ENCODE peak calls at places on chromosomes 5 and 9, in four cellular contexts. One of them, this sample, is unnamed.

GRCh38 chr5:120624021-120624563 is 160.0 kb downstream of the PRR16 start:
- DNase-seq in CD8-positive, alpha-beta T cell: no peak
- DNase-seq in GM12878: no peak
- DNase-seq in GM23248: peak; percentile 58
- DNase-seq in this sample: peak; percentile 51

GRCh38 chr9:82489579-82489915 is 501.0 kb downstream of the SPATA31D1 start:
- DNase-seq in CD8-positive, alpha-beta T cell: no peak
- DNase-seq in GM12878: no peak
- DNase-seq in GM23248: peak; percentile 60
- DNase-seq in this sample: no peak

GRCh38 chr9:124373851-124374250 is 41.4 kb downstream of the PSMB7 start:
- DNase-seq in CD8-positive, alpha-beta T cell: no peak
- DNase-seq in GM12878: no peak
- DNase-seq in GM23248: no peak
- DNase-seq in this sample: no peak

GRCh38 chr9:95833549-95834178 is 41.8 kb upstream of the ERCC6L2 start:
- DNase-seq in CD8-positive, alpha-beta T cell: no peak
- DNase-seq in GM12878: no peak
- DNase-seq in GM23248: no peak
- DNase-seq in this sample: no peak

GRCh38 chr5:173423452-173424117 is 95.4 kb upstream of the STC2 start:
- DNase-seq in CD8-positive, alpha-beta T cell: no peak
- DNase-seq in GM12878: no peak
- DNase-seq in GM23248: no peak
- DNase-seq in this sample: no peak

GRCh38 chr9:69122391-69123141 is 51.5 kb upstream of the TJP2 start:
- DNase-seq in CD8-positive, alpha-beta T cell: no peak
- DNase-seq in GM12878: no peak
- DNase-seq in GM23248: peak; percentile 68
- DNase-seq in this sample: peak; percentile 62

GRCh38 chr5:77642915-77643653 is 4.6 kb upstream of the OTP start:
- DNase-seq in CD8-positive, alpha-beta T cell: no peak
- DNase-seq in GM12878: no peak
- DNase-seq in GM23248: no peak
- DNase-seq in this sample: no peak

GRCh38 chr9:109585841-109586240 is 87.7 kb upstream of the PTPN3 start:
- DNase-seq in CD8-positive, alpha-beta T cell: no peak
- DNase-seq in GM12878: no peak
- DNase-seq in GM23248: no peak
- DNase-seq in this sample: no peak

GRCh38 chr9:19998153-19998552 is 209.3 kb upstream of the SLC24A2 start:
- DNase-seq in CD8-positive, alpha-beta T cell: no peak
- DNase-seq in GM12878: peak; percentile 19
- DNase-seq in GM23248: peak; percentile 28
- DNase-seq in this sample: no peak

GRCh38 chr5:178271726-178272479 is 39.3 kb upstream of the PHYKPL start:
- DNase-seq in CD8-positive, alpha-beta T cell: no peak
- DNase-seq in GM12878: no peak
- DNase-seq in GM23248: no peak
- DNase-seq in this sample: no peak

GRCh38 chr5:91357806-91358205 is 25.3 kb downstream of the ARRDC3 start:
- DNase-seq in CD8-positive, alpha-beta T cell: no peak
- DNase-seq in GM12878: no peak
- DNase-seq in GM23248: no peak
- DNase-seq in this sample: no peak

GRCh38 chr5:91362935-91363334 is 20.2 kb downstream of the ARRDC3 start:
- DNase-seq in CD8-positive, alpha-beta T cell: no peak
- DNase-seq in GM12878: no peak
- DNase-seq in GM23248: no peak
- DNase-seq in this sample: no peak

GRCh38 chr5:91361055-91361701 is 21.9 kb downstream of the ARRDC3 start:
- DNase-seq in CD8-positive, alpha-beta T cell: no peak
- DNase-seq in GM12878: peak; percentile 49
- DNase-seq in GM23248: no peak
- DNase-seq in this sample: no peak

GRCh38 chr5:91361790-91362189 is 21.3 kb downstream of the ARRDC3 start:
- DNase-seq in CD8-positive, alpha-beta T cell: no peak
- DNase-seq in GM12878: no peak
- DNase-seq in GM23248: peak; percentile 15
- DNase-seq in this sample: no peak

DNA sequence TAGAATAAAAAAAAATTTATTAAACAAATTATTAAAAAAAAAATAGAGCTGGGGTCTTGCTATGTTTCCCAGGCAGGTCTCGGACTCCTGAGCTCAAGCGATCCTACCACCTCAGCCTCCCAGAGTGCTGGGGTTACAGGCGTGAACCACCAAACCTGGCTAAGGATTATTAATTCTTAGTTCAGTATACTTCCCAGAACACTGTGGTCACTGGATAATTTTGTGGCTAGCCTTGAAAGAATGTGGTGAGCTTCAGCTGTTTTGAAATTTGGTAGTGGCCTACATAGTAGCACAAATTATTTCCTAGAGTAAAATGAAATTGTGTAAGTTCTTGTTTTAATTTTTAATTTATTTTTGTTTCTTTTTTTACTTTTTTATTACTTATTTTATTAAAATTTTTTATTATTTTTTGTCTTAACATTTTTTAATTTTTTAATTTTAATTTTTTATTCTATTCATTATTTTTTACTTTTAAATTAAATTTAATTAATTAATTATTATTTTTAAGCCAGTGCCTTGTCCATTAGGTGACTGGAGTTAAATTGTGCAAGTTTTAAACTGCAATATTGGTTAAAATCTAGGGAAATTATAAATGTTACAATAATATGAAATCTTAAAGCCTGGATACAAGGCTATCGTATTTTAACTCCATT is 23.0 kb downstream of the ARRDC3 start:
- DNase-seq in CD8-positive, alpha-beta T cell: no peak
- DNase-seq in GM12878: no peak
- DNase-seq in GM23248: peak; percentile 24
- DNase-seq in this sample: no peak
- H3K4me1 ChIP-seq in CD8-positive, alpha-beta T cell: no peaks in the 10 kb centered on the region
- H3K4me1 ChIP-seq in GM12878: peaks cover 8% of the 10 kb centered on the region
- H3K4me1 ChIP-seq in GM23248: no peaks in the 10 kb centered on the region
- H3K4me1 ChIP-seq in this sample: no peaks in the 10 kb centered on the region

DNA sequence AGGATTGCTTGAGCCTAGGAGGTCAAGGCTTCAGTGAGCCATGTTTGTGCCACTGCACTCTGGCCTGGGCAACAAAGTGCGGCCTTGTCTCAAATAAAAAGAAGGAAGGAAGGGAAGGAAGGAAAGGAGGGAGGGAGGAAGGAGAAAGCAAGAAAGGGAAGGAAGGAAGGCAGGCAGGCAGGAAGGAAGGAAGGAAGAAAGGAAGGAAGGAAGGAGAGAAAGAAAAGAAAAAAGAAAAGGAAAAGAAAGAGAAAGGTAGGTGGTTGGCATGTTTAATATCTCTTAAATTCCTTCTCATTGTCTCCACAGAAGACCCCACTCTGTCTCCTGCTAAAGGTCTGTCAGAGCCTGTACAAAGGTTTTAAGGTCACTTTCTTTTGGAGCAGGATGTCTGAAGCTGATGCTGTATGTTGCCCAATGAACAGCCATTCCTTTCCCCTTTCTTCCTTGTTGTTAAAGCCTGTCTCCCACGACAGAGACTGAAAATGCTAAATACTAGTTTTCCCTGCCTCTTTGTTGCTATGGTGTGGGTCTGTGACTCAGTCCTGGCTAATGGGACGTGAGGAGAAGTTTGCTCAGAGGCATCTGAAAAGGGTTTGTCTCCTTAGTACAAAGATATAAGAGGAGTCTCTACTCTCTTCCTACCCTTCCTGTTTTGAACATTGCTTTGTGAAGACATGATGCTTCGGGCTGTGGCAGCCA is 213.3 kb downstream of the PCSK1 start:
- DNase-seq in CD8-positive, alpha-beta T cell: no peak
- DNase-seq in GM12878: no peak
- DNase-seq in GM23248: peak; percentile 94
- DNase-seq in this sample: peak; percentile 46
- H3K27ac ChIP-seq in CD8-positive, alpha-beta T cell: no peak overlapping the region
- H3K27ac ChIP-seq in GM12878: no peak overlapping the region
- H3K27ac ChIP-seq in GM23248: peak overlapping the region; percentile 98
- H3K27ac ChIP-seq in this sample: peak overlapping the region; percentile 82

DNA sequence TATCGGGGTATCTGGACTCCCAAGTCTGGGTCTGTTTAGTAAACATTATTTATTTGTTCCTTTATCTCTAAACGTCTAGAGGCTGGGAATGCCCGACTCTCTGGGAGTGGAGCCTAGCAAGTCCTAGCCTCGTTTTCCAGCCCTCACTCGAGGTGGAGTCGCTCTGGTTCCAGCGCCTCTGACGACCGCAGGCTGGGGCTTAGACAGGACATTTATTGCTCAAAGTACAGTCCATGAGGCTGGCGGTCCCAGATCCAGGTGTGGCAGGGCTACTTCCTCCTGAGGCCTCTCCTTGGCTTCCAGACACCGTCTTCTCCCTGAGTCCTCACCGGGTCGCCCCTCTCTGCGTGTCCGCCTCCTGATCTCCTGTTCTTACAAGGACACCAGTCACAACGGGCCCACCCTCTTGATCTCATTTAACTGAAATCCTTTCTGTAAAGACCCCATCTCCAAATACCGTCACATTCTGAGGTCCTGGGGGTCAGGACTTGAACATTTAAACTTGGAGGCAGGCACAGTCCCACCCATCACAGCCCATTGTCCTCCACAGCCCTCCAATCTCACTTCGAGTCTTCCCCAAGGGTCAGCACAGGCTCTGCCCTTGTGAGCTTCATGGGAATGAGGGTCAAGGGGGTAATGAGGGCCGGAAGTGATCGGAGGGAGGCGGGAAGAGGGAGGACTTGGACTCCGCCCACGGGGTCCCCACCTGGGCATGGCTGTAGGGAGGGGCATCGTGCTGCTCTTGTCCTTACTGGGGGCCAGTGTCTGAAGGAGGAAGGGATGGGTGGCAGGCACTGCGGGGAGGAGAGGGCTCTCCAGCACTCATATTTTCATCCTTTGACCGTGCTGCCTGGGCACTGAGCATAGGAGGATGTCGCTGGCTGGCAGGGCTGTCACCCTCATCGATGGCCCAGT is 12.2 kb upstream of the CLPTM1L start:
- DNase-seq in CD8-positive, alpha-beta T cell: no peak
- DNase-seq in GM12878: no peak
- DNase-seq in GM23248: no peak
- DNase-seq in this sample: no peak
- H3K27me3 ChIP-seq in CD8-positive, alpha-beta T cell: no peaks in the 10 kb centered on the region
- H3K27me3 ChIP-seq in GM12878: peaks cover 2% of the 10 kb centered on the region
- H3K27me3 ChIP-seq in GM23248: peaks cover 56% of the 10 kb centered on the region
- H3K27me3 ChIP-seq in this sample: peaks cover 77% of the 10 kb centered on the region

DNA sequence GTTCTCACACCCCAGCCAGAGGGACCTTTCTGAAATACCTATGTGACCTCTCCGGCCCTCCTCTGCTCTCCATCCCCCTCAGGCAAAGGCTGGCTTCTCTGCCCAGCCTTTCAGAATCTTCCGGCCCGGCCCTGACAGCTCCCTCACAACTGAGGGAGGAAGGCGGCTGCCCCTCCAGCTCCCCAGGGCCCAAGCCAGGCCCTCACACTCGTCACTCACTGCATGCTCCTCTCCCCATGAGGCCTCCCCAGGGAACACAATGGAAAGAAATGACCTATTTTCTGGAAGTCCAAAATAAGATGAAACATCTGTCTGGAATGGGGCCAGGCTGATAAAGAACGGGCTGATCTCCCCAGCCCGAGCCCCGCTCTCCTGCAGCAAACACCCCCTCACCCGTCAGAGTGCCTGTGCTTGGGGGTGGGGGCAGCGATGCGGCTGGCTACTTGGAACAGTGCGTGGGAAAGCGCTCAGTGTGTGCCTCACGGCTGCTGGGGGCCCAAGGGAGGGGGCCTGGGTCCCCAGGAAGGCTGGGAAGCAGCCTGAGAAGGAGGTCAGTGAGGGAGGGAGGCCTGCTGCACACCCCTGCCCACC is 11.3 kb downstream of the PDGFRB start:
- DNase-seq in CD8-positive, alpha-beta T cell: no peak
- DNase-seq in GM12878: no peak
- DNase-seq in GM23248: peak; percentile 83
- DNase-seq in this sample: peak; percentile 69
- H3K4me1 ChIP-seq in CD8-positive, alpha-beta T cell: no peaks in the 10 kb centered on the region
- H3K4me1 ChIP-seq in GM12878: no peaks in the 10 kb centered on the region
- H3K4me1 ChIP-seq in GM23248: peaks cover 83% of the 10 kb centered on the region
- H3K4me1 ChIP-seq in this sample: peaks cover 77% of the 10 kb centered on the region

DNA sequence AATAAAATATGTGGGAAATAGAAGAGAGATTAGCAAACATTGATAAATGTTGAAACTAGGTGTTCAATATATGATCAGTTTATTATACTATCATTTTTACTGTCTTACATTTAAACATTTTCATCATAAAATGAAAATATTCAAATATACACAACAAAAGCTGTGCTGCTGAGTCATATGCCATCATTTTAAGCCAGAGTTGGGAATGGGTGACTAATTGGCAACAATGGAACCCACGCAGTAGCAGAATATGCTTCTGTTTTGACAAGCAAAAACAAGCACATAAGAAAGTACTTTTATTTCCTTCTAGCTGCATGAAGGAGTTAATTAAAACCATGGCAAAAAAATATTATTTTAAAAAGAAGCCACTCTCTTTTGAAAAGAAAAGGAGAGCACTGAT is 340.0 kb upstream of the EDIL3 start:
- DNase-seq in CD8-positive, alpha-beta T cell: no peak
- DNase-seq in GM12878: no peak
- DNase-seq in GM23248: peak; percentile 0
- DNase-seq in this sample: peak; percentile 43
- H3K27ac ChIP-seq in CD8-positive, alpha-beta T cell: no peak overlapping the region
- H3K27ac ChIP-seq in GM12878: no peak overlapping the region
- H3K27ac ChIP-seq in GM23248: no peak overlapping the region
- H3K27ac ChIP-seq in this sample: peak overlapping the region; percentile 26

DNA sequence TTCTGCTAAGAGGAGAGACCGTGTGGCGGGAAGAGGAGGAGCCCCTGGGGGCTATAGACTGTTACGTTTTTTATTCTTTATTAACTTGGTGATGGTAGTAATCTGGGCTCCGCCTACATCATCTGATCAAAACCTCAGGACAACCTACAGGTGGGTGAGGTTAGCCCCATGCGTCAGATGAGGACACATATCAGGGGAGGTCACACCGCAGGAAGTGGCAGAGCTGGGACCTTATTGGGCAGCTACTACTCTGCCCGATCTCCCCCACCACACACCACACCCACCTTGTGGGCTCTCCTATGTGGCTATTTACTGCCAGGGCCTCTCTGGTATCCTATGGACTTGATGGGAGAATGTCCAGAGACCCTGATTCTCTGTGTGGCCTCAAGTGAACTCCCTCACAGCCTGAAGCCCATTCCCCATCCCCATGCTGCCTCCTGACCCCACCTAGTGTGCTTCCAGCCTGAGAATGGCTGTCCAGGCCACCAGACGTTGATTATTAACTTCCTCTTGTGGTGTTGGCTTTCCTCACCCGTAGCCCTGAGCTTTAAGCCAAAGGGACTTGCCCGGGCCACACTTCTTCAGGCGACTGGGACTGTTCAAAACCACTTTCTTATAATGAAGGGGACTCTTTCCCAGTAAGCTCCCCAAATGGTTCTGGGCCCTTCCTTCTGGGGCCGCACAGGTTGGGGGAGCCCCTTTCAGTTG is 8.2 kb downstream of the UNC5A start:
- DNase-seq in CD8-positive, alpha-beta T cell: peak; percentile 9
- DNase-seq in GM12878: peak; percentile 34
- DNase-seq in GM23248: no peak
- DNase-seq in this sample: no peak
- H3K27me3 ChIP-seq in CD8-positive, alpha-beta T cell: peaks cover 5% of the 10 kb centered on the region
- H3K27me3 ChIP-seq in GM12878: no peaks in the 10 kb centered on the region
- H3K27me3 ChIP-seq in GM23248: peaks cover 27% of the 10 kb centered on the region
- H3K27me3 ChIP-seq in this sample: peaks cover 85% of the 10 kb centered on the region

GRCh38 chr9:129497064-129497836 is 123.7 kb downstream of the C9orf50 start:
- DNase-seq in CD8-positive, alpha-beta T cell: no peak
- DNase-seq in GM12878: no peak
- DNase-seq in GM23248: peak; percentile 56
- DNase-seq in this sample: peak; percentile 74
- H3K4me1 ChIP-seq in CD8-positive, alpha-beta T cell: peaks cover 20% of the 10 kb centered on the region
- H3K4me1 ChIP-seq in GM12878: peaks cover 9% of the 10 kb centered on the region
- H3K4me1 ChIP-seq in GM23248: peaks cover 24% of the 10 kb centered on the region
- H3K4me1 ChIP-seq in this sample: peaks cover 57% of the 10 kb centered on the region